ENCODE peak calls at places on chromosomes 4 and X, in ten cellular contexts. One of them, this sample, is unnamed.

GRCh38 chrX:100447563-100448397 is 37.7 kb upstream of the PCDH19 start:
- DNase-seq in T-helper 1 cell: no peak
- DNase-seq in DMS53: peak; percentile 70
- DNase-seq in neural crest cell: peak; percentile 59
- DNase-seq in midbrain: peak; percentile 34
- DNase-seq in nephron progenitor cell: peak; percentile 73
- DNase-seq in NCI-H69: peak; percentile 53
- DNase-seq in psoas muscle: peak; percentile 57
- DNase-seq in NCI-H345: no peak
- DNase-seq in GM23338: peak; percentile 54
- DNase-seq in this sample: peak; percentile 48

GRCh38 chr4:74794341-74794801 is at the start of gene BTC:
- DNase-seq in NCI-H69: peak; percentile 56
- DNase-seq in midbrain: no peak
- DNase-seq in GM23338: peak; percentile 69
- DNase-seq in neural crest cell: peak; percentile 7
- DNase-seq in nephron progenitor cell: peak; percentile 29
- DNase-seq in T-helper 1 cell: no peak
- DNase-seq in DMS53: peak; percentile 83
- DNase-seq in NCI-H345: peak; percentile 47
- DNase-seq in psoas muscle: peak; percentile 47
- DNase-seq in this sample: peak; percentile 39

GRCh38 chr4:99458911-99459447 is 23.8 kb upstream of the ADH7 start:
- DNase-seq in psoas muscle: no peak
- DNase-seq in nephron progenitor cell: no peak
- DNase-seq in DMS53: no peak
- DNase-seq in NCI-H69: peak; percentile 8
- DNase-seq in GM23338: peak; percentile 19
- DNase-seq in neural crest cell: no peak
- DNase-seq in T-helper 1 cell: no peak
- DNase-seq in midbrain: no peak
- DNase-seq in NCI-H345: no peak
- DNase-seq in this sample: no peak

GRCh38 chr4:16294455-16294854 is 68.2 kb upstream of the TAPT1 start:
- DNase-seq in neural crest cell: no peak
- DNase-seq in psoas muscle: no peak
- DNase-seq in NCI-H69: no peak
- DNase-seq in T-helper 1 cell: no peak
- DNase-seq in GM23338: no peak
- DNase-seq in DMS53: no peak
- DNase-seq in midbrain: no peak
- DNase-seq in nephron progenitor cell: no peak
- DNase-seq in NCI-H345: no peak
- DNase-seq in this sample: peak; percentile 47

GRCh38 chr4:52038109-52038912 is at the start of gene SGCB:
- DNase-seq in midbrain: peak; percentile 73
- DNase-seq in neural crest cell: peak; percentile 68
- DNase-seq in nephron progenitor cell: peak; percentile 85
- DNase-seq in NCI-H69: peak; percentile 79
- DNase-seq in GM23338: peak; percentile 71
- DNase-seq in NCI-H345: peak; percentile 71
- DNase-seq in psoas muscle: peak; percentile 85
- DNase-seq in DMS53: peak; percentile 56
- DNase-seq in T-helper 1 cell: peak; percentile 66
- DNase-seq in this sample: peak; percentile 96

GRCh38 chr4:1855334-1856070 is 454 bp downstream of the LETM1 start:
- DNase-seq in psoas muscle: peak; percentile 70
- DNase-seq in neural crest cell: no peak
- DNase-seq in T-helper 1 cell: no peak
- DNase-seq in DMS53: peak; percentile 80
- DNase-seq in GM23338: no peak
- DNase-seq in midbrain: no peak
- DNase-seq in NCI-H345: peak; percentile 4
- DNase-seq in NCI-H69: peak; percentile 29
- DNase-seq in nephron progenitor cell: peak; percentile 58
- DNase-seq in this sample: no peak

GRCh38 chrX:981791-982626 is 230.4 kb downstream of the CRLF2 start:
- DNase-seq in neural crest cell: no peak
- DNase-seq in midbrain: no peak
- DNase-seq in nephron progenitor cell: no peak
- DNase-seq in NCI-H69: no peak
- DNase-seq in DMS53: no peak
- DNase-seq in GM23338: peak; percentile 92
- DNase-seq in T-helper 1 cell: no peak
- DNase-seq in psoas muscle: no peak
- DNase-seq in NCI-H345: no peak
- DNase-seq in this sample: no peak

GRCh38 chr4:158823461-158823873 is 54.6 kb downstream of the FNIP2 start:
- DNase-seq in DMS53: no peak
- DNase-seq in nephron progenitor cell: no peak
- DNase-seq in T-helper 1 cell: no peak
- DNase-seq in GM23338: no peak
- DNase-seq in neural crest cell: no peak
- DNase-seq in midbrain: no peak
- DNase-seq in NCI-H345: no peak
- DNase-seq in NCI-H69: no peak
- DNase-seq in psoas muscle: peak; percentile 57
- DNase-seq in this sample: peak; percentile 20